ENCODE peak calls at places on chromosome 19, in nine cellular contexts. C is nephron progenitor cell, U is astrocyte of the spinal cord, K is fibroblast of mammary gland, E is fibroblast of the aortic adventitia, X is body of pancreas, A is transverse colon, B is epithelial cell of proximal tubule, J is tibial artery. T is an unnamed sample.

GRCh38 chr19:29965529-29965928 is 23.5 kb downstream of the URI1 start:
- DNase-seq in C (no peak), U (peak; percentile 57), K (peak; percentile 65), E (peak; percentile 51), X (no peak), A (no peak), B (no peak), J (no peak), T (no peak)

GRCh38 chr19:31875550-31875949 is 469.9 kb upstream of the ZNF507 start:
- DNase-seq in C (no peak), U (no peak), K (no peak), E (no peak), X (no peak), A (no peak), B (no peak), J (no peak), T (no peak)

GRCh38 chr19:48720613-48721296 is 1.2 kb upstream of the MAMSTR start:
- DNase-seq in C (peak; percentile 96), U (peak; percentile 99), K (peak; percentile 99), E (peak; percentile 99), X (peak; percentile 97), A (peak; percentile 99), B (peak; percentile 90), J (peak; percentile 100), T (peak; percentile 98)

GRCh38 chr19:5170329-5170745 is 170.3 kb downstream of the PTPRS start:
- DNase-seq in C (peak; percentile 39), U (no peak), K (no peak), E (no peak), X (peak; percentile 38), A (peak; percentile 37), B (no peak), J (no peak), T (no peak)

GRCh38 chr19:813359-814107 is 8.2 kb downstream of the PLPPR3 start:
- DNase-seq in C (no peak), U (no peak), K (no peak), E (no peak), X (no peak), A (no peak), B (no peak), J (no peak), T (peak; percentile 46)

GRCh38 chr19:50932690-50933083 is 20.2 kb downstream of the KLK5 start:
- DNase-seq in C (no peak), U (no peak), K (no peak), E (no peak), X (no peak), A (no peak), B (no peak), J (no peak), T (no peak)

GRCh38 chr19:1819211-1819975 is 7.3 kb upstream of the ATP8B3 start:
- DNase-seq in C (no peak), U (no peak), K (no peak), E (no peak), X (no peak), A (no peak), B (no peak), J (no peak), T (no peak)

GRCh38 chr19:10517361-10517759 is at the start of gene S1PR5:
- DNase-seq in C (peak; percentile 73), U (no peak), K (no peak), E (no peak), X (peak; percentile 50), A (no peak), B (no peak), J (no peak), T (no peak)

GRCh38 chr19:33292595-33293254 is 9.6 kb downstream of the CEBPA start:
- DNase-seq in C (no peak), U (no peak), K (peak; percentile 33), E (no peak), X (no peak), A (peak; percentile 78), B (no peak), J (no peak), T (no peak)

GRCh38 chr19:38946229-38947010 is 15.7 kb downstream of the MRPS12 start:
- DNase-seq in C (no peak), U (no peak), K (no peak), E (no peak), X (no peak), A (no peak), B (no peak), J (no peak), T (no peak)

GRCh38 chr19:48624067-48624594 is 4.8 kb downstream of the SPHK2 start:
- DNase-seq in C (peak; percentile 99), U (peak; percentile 98), K (peak; percentile 95), E (peak; percentile 96), X (peak; percentile 97), A (peak; percentile 99), B (no peak), J (peak; percentile 98), T (peak; percentile 96)

GRCh38 chr19:38670921-38671398 is 23.5 kb downstream of the ACTN4 start:
- DNase-seq in C (no peak), U (no peak), K (no peak), E (no peak), X (no peak), A (no peak), B (no peak), J (no peak), T (no peak)

GRCh38 chr19:40383668-40384248 is 6.2 kb downstream of the HIPK4 start:
- DNase-seq in C (no peak), U (no peak), K (no peak), E (no peak), X (no peak), A (no peak), B (no peak), J (no peak), T (no peak)

GRCh38 chr19:10173527-10173926 is 21.2 kb downstream of the DNMT1 start:
- DNase-seq in C (no peak), U (no peak), K (peak; percentile 49), E (peak; percentile 59), X (no peak), A (no peak), B (no peak), J (no peak), T (no peak)

GRCh38 chr19:49585023-49585422 is 3.9 kb downstream of the PRRG2 start:
- DNase-seq in C (peak; percentile 68), U (no peak), K (no peak), E (no peak), X (no peak), A (no peak), B (no peak), J (no peak), T (no peak)

GRCh38 chr19:33212024-33212772 is 13.5 kb downstream of the SLC7A10 start:
- DNase-seq in C (no peak), U (no peak), K (no peak), E (no peak), X (no peak), A (no peak), B (no peak), J (no peak), T (no peak)

GRCh38 chr19:10112895-10113591 is 1.6 kb downstream of the P2RY11 start:
- DNase-seq in C (peak; percentile 65), U (no peak), K (peak; percentile 50), E (no peak), X (peak; percentile 71), A (peak; percentile 68), B (no peak), J (no peak), T (peak; percentile 71)

GRCh38 chr19:11708457-11708856 is 30.3 kb downstream of the ZNF823 start:
- DNase-seq in C (no peak), U (no peak), K (no peak), E (no peak), X (no peak), A (no peak), B (no peak), J (no peak), T (peak; percentile 14)

GRCh38 chr19:12722566-12723382 is 958 bp downstream of the TNPO2 start:
- DNase-seq in C (peak; percentile 87), U (peak; percentile 99), K (peak; percentile 100), E (peak; percentile 100), X (peak; percentile 96), A (peak; percentile 97), B (peak; percentile 93), J (peak; percentile 99), T (peak; percentile 99)
- TF ChIP-seq CTCF in C (no peak), U (no peak), K (no peak), E (no peak), X (no peak), A (no peak), B (no peak), J (no peak), T (no peak)

GRCh38 chr19:15696654-15697194 is 23.8 kb downstream of the CYP4F12 start:
- DNase-seq in C (no peak), U (no peak), K (no peak), E (no peak), X (no peak), A (no peak), B (no peak), J (no peak), T (no peak)

GRCh38 chr19:15701757-15702589 is 25.9 kb upstream of the OR10H2 start:
- DNase-seq in C (no peak), U (no peak), K (no peak), E (no peak), X (no peak), A (peak; percentile 55), B (no peak), J (no peak), T (no peak)

DNA sequence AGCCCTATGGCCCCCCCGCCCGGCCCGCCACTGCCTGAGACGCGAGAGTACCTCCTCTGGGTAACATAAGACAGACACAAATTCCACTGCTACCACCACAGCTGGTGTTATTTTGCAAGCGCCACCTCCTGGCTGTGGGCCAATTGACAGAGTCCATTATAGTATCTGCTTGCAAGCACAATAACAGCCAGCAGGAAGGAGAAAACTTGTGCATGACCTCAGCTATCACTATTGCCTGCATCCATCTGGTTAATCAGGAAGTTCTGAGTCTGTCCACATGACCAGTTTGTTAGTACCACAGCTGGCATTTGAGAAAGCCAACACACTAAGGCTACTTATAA is 25.3 kb upstream of the OR10H2 start:
- DNase-seq in C (no peak), U (no peak), K (peak; percentile 38), E (peak; percentile 7), X (peak; percentile 50), A (peak; percentile 89), B (no peak), J (peak; percentile 85), T (no peak)
- TF ChIP-seq CTCF in C (no peak), U (no peak), K (no peak), E (no peak), X (no peak), A (no peak), B (no peak), J (no peak), T (peak; percentile 11)

DNA sequence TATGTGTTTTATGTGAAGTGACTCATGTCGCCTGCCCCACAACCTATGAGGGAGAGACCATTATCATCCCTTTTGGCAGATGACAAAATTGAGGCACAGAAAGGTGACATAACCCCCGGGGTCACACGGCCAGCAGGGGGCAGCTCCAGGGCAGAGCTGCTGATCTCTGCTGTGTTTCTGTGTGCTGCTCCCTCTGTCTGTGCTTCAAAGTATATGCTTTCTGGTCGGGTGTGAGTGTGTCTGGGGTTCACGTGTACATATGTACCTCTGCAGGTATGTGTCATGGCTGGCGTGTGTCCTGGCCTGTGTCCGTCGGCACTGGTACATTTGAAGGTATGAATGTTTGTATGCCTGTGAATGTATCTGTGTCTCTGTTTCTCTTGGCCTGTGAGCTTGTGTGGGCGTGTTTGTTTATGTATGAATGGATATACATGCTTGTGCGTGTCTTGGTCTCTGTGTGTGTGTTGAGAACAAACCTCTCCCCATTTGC is 7.1 kb downstream of the LIPE start:
- DNase-seq in C (peak; percentile 37), U (no peak), K (peak; percentile 58), E (peak; percentile 29), X (peak; percentile 63), A (peak; percentile 64), B (no peak), J (no peak), T (peak; percentile 88)
- TF ChIP-seq CTCF in C (peak; percentile 47), U (peak; percentile 62), K (peak; percentile 74), E (peak; percentile 58), X (peak; percentile 34), A (peak; percentile 61), B (peak; percentile 85), J (peak; percentile 20), T (peak; percentile 93)

GRCh38 chr19:16899566-16900075 is 10.8 kb downstream of the F2RL3 start:
- DNase-seq in C (peak; percentile 44), U (peak; percentile 18), K (peak; percentile 41), E (peak; percentile 31), X (peak; percentile 26), A (peak; percentile 58), B (no peak), J (no peak), T (peak; percentile 83)
- TF ChIP-seq CTCF in C (peak; percentile 37), U (peak; percentile 64), K (peak; percentile 61), E (peak; percentile 68), X (no peak), A (peak; percentile 43), B (peak; percentile 40), J (peak; percentile 32), T (peak; percentile 60)